ENCODE peak calls at places on chromosomes 1 and 21, in six cellular contexts. One of them, this sample, is unnamed.
A peak's percentile ranks its signal among the peaks of the same experiment; 100 is the strongest.

GRCh38 chr1:227356582-227357228 is 38.4 kb upstream of the CDC42BPA start:
- DNase-seq in RPMI8226: no peak
- DNase-seq in GM13976: no peak
- DNase-seq in amniotic epithelial cell: no peak
- DNase-seq in effector CD4-positive, alpha-beta T cell: no peak
- DNase-seq in activated CD8-positive, alpha-beta memory T cell treated with anti-CD3 and anti-CD28 coated beads for 1 hour: no peak
- DNase-seq in this sample: no peak

GRCh38 chr1:37250371-37250770 is 216.1 kb upstream of the GRIK3 start:
- DNase-seq in RPMI8226: no peak
- DNase-seq in GM13976: no peak
- DNase-seq in amniotic epithelial cell: no peak
- DNase-seq in effector CD4-positive, alpha-beta T cell: no peak
- DNase-seq in activated CD8-positive, alpha-beta memory T cell treated with anti-CD3 and anti-CD28 coated beads for 1 hour: no peak
- DNase-seq in this sample: no peak

GRCh38 chr1:159229486-159229885 is 24.8 kb downstream of the ACKR1 start:
- DNase-seq in RPMI8226: no peak
- DNase-seq in GM13976: no peak
- DNase-seq in amniotic epithelial cell: no peak
- DNase-seq in effector CD4-positive, alpha-beta T cell: no peak
- DNase-seq in activated CD8-positive, alpha-beta memory T cell treated with anti-CD3 and anti-CD28 coated beads for 1 hour: no peak
- DNase-seq in this sample: no peak

GRCh38 chr21:43193651-43194302 is 25.0 kb downstream of the CRYAA start:
- DNase-seq in RPMI8226: no peak
- DNase-seq in GM13976: no peak
- DNase-seq in amniotic epithelial cell: peak; percentile 97
- DNase-seq in effector CD4-positive, alpha-beta T cell: no peak
- DNase-seq in activated CD8-positive, alpha-beta memory T cell treated with anti-CD3 and anti-CD28 coated beads for 1 hour: no peak
- DNase-seq in this sample: no peak

GRCh38 chr1:55589656-55590297 is 374.6 kb upstream of the USP24 start:
- DNase-seq in RPMI8226: no peak
- DNase-seq in GM13976: no peak
- DNase-seq in amniotic epithelial cell: peak; percentile 32
- DNase-seq in effector CD4-positive, alpha-beta T cell: no peak
- DNase-seq in activated CD8-positive, alpha-beta memory T cell treated with anti-CD3 and anti-CD28 coated beads for 1 hour: no peak
- DNase-seq in this sample: no peak

GRCh38 chr21:42678618-42679295 is 25.3 kb downstream of the PDE9A start:
- DNase-seq in RPMI8226: no peak
- DNase-seq in GM13976: no peak
- DNase-seq in amniotic epithelial cell: no peak
- DNase-seq in effector CD4-positive, alpha-beta T cell: no peak
- DNase-seq in activated CD8-positive, alpha-beta memory T cell treated with anti-CD3 and anti-CD28 coated beads for 1 hour: no peak
- DNase-seq in this sample: no peak

GRCh38 chr1:151165281-151165737 is 393 bp downstream of the LYSMD1 start:
- DNase-seq in RPMI8226: no peak
- DNase-seq in GM13976: no peak
- DNase-seq in amniotic epithelial cell: peak; percentile 51
- DNase-seq in effector CD4-positive, alpha-beta T cell: no peak
- DNase-seq in activated CD8-positive, alpha-beta memory T cell treated with anti-CD3 and anti-CD28 coated beads for 1 hour: no peak
- DNase-seq in this sample: no peak

GRCh38 chr1:207049974-207050391 is 1.0 kb downstream of the YOD1 start:
- DNase-seq in RPMI8226: peak; percentile 75
- DNase-seq in GM13976: peak; percentile 66
- DNase-seq in amniotic epithelial cell: peak; percentile 61
- DNase-seq in effector CD4-positive, alpha-beta T cell: peak; percentile 41
- DNase-seq in activated CD8-positive, alpha-beta memory T cell treated with anti-CD3 and anti-CD28 coated beads for 1 hour: peak; percentile 22
- DNase-seq in this sample: no peak

GRCh38 chr1:31102501-31102950 is 37.0 kb upstream of the PUM1 start:
- DNase-seq in RPMI8226: no peak
- DNase-seq in GM13976: no peak
- DNase-seq in amniotic epithelial cell: peak; percentile 93
- DNase-seq in effector CD4-positive, alpha-beta T cell: no peak
- DNase-seq in activated CD8-positive, alpha-beta memory T cell treated with anti-CD3 and anti-CD28 coated beads for 1 hour: no peak
- DNase-seq in this sample: no peak

GRCh38 chr1:52416811-52417210 is 12.4 kb downstream of the PRPF38A start:
- DNase-seq in RPMI8226: no peak
- DNase-seq in GM13976: no peak
- DNase-seq in amniotic epithelial cell: no peak
- DNase-seq in effector CD4-positive, alpha-beta T cell: no peak
- DNase-seq in activated CD8-positive, alpha-beta memory T cell treated with anti-CD3 and anti-CD28 coated beads for 1 hour: no peak
- DNase-seq in this sample: no peak

GRCh38 chr21:35120631-35121180 is 71.6 kb upstream of the RUNX1 start:
- DNase-seq in RPMI8226: peak; percentile 54
- DNase-seq in GM13976: no peak
- DNase-seq in amniotic epithelial cell: no peak
- DNase-seq in effector CD4-positive, alpha-beta T cell: no peak
- DNase-seq in activated CD8-positive, alpha-beta memory T cell treated with anti-CD3 and anti-CD28 coated beads for 1 hour: no peak
- DNase-seq in this sample: no peak

GRCh38 chr21:16539041-16539440 is 809.3 kb downstream of the USP25 start:
- DNase-seq in RPMI8226: no peak
- DNase-seq in GM13976: no peak
- DNase-seq in amniotic epithelial cell: no peak
- DNase-seq in effector CD4-positive, alpha-beta T cell: no peak
- DNase-seq in activated CD8-positive, alpha-beta memory T cell treated with anti-CD3 and anti-CD28 coated beads for 1 hour: no peak
- DNase-seq in this sample: no peak

GRCh38 chr1:58786184-58786926 is 2.5 kb upstream of the JUN start:
- DNase-seq in RPMI8226: no peak
- DNase-seq in GM13976: no peak
- DNase-seq in amniotic epithelial cell: peak; percentile 87
- DNase-seq in effector CD4-positive, alpha-beta T cell: no peak
- DNase-seq in activated CD8-positive, alpha-beta memory T cell treated with anti-CD3 and anti-CD28 coated beads for 1 hour: no peak
- DNase-seq in this sample: no peak

GRCh38 chr1:67404212-67404620 is 26.0 kb downstream of the SERBP1 start:
- DNase-seq in RPMI8226: no peak
- DNase-seq in GM13976: no peak
- DNase-seq in amniotic epithelial cell: peak; percentile 47
- DNase-seq in effector CD4-positive, alpha-beta T cell: no peak
- DNase-seq in activated CD8-positive, alpha-beta memory T cell treated with anti-CD3 and anti-CD28 coated beads for 1 hour: no peak
- DNase-seq in this sample: no peak

GRCh38 chr21:28832013-28832714 is 160.5 kb downstream of the LTN1 start:
- DNase-seq in RPMI8226: no peak
- DNase-seq in GM13976: no peak
- DNase-seq in amniotic epithelial cell: peak; percentile 66
- DNase-seq in effector CD4-positive, alpha-beta T cell: peak; percentile 8
- DNase-seq in activated CD8-positive, alpha-beta memory T cell treated with anti-CD3 and anti-CD28 coated beads for 1 hour: no peak
- DNase-seq in this sample: no peak

GRCh38 chr1:232130815-232131474 is 499.0 kb downstream of the SIPA1L2 start:
- DNase-seq in RPMI8226: no peak
- DNase-seq in GM13976: no peak
- DNase-seq in amniotic epithelial cell: no peak
- DNase-seq in effector CD4-positive, alpha-beta T cell: no peak
- DNase-seq in activated CD8-positive, alpha-beta memory T cell treated with anti-CD3 and anti-CD28 coated beads for 1 hour: no peak
- DNase-seq in this sample: no peak

GRCh38 chr1:229094476-229095311 is 176.2 kb upstream of the RAB4A start:
- DNase-seq in RPMI8226: no peak
- DNase-seq in GM13976: no peak
- DNase-seq in amniotic epithelial cell: peak; percentile 80
- DNase-seq in effector CD4-positive, alpha-beta T cell: no peak
- DNase-seq in activated CD8-positive, alpha-beta memory T cell treated with anti-CD3 and anti-CD28 coated beads for 1 hour: no peak
- DNase-seq in this sample: no peak

GRCh38 chr1:58528518-58528917 is 18.0 kb downstream of the OMA1 start:
- DNase-seq in RPMI8226: no peak
- DNase-seq in GM13976: no peak
- DNase-seq in amniotic epithelial cell: peak; percentile 88
- DNase-seq in effector CD4-positive, alpha-beta T cell: no peak
- DNase-seq in activated CD8-positive, alpha-beta memory T cell treated with anti-CD3 and anti-CD28 coated beads for 1 hour: no peak
- DNase-seq in this sample: no peak

GRCh38 chr1:24862775-24863483 is 67.1 kb downstream of the RUNX3 start:
- DNase-seq in RPMI8226: no peak
- DNase-seq in GM13976: no peak
- DNase-seq in amniotic epithelial cell: no peak
- DNase-seq in effector CD4-positive, alpha-beta T cell: no peak
- DNase-seq in activated CD8-positive, alpha-beta memory T cell treated with anti-CD3 and anti-CD28 coated beads for 1 hour: no peak
- DNase-seq in this sample: no peak

GRCh38 chr1:230754831-230755230 is 7.6 kb downstream of the CAPN9 start:
- DNase-seq in RPMI8226: no peak
- DNase-seq in GM13976: no peak
- DNase-seq in amniotic epithelial cell: peak; percentile 48
- DNase-seq in effector CD4-positive, alpha-beta T cell: no peak
- DNase-seq in activated CD8-positive, alpha-beta memory T cell treated with anti-CD3 and anti-CD28 coated beads for 1 hour: no peak
- DNase-seq in this sample: no peak